ENCODE peak calls at places on chromosomes 2 and 18, in nine cellular contexts. One of them, this sample, is unnamed.

GRCh38 chr2:10208736-10209135 is 86.2 kb downstream of the RRM2 start:
- DNase-seq in body of pancreas: no peak
- DNase-seq in HepG2: no peak
- DNase-seq in sigmoid colon: no peak
- DNase-seq in adrenal gland: no peak
- DNase-seq in prostate gland: no peak
- DNase-seq in breast epithelium: no peak
- DNase-seq in spleen: peak; percentile 32
- DNase-seq in IMR-90: no peak
- DNase-seq in this sample: no peak

GRCh38 chr2:223523541-223523940 is 78.6 kb downstream of the SCG2 start:
- DNase-seq in body of pancreas: no peak
- DNase-seq in IMR-90: peak; percentile 46
- DNase-seq in spleen: no peak
- DNase-seq in breast epithelium: no peak
- DNase-seq in adrenal gland: no peak
- DNase-seq in prostate gland: no peak
- DNase-seq in sigmoid colon: no peak
- DNase-seq in HepG2: no peak
- DNase-seq in this sample: no peak

GRCh38 chr2:240903191-240904060 is 2.7 kb upstream of the CROCC2 start:
- DNase-seq in IMR-90: no peak
- DNase-seq in sigmoid colon: no peak
- DNase-seq in spleen: peak; percentile 58
- DNase-seq in body of pancreas: peak; percentile 4
- DNase-seq in adrenal gland: no peak
- DNase-seq in breast epithelium: no peak
- DNase-seq in HepG2: no peak
- DNase-seq in prostate gland: no peak
- DNase-seq in this sample: no peak

GRCh38 chr2:160652236-160652635 is 158.6 kb upstream of the RBMS1 start:
- DNase-seq in HepG2: no peak
- DNase-seq in sigmoid colon: no peak
- DNase-seq in spleen: peak; percentile 78
- DNase-seq in body of pancreas: no peak
- DNase-seq in prostate gland: no peak
- DNase-seq in adrenal gland: no peak
- DNase-seq in IMR-90: no peak
- DNase-seq in breast epithelium: peak; percentile 58
- DNase-seq in this sample: no peak

GRCh38 chr2:175218551-175218950 is 37.0 kb upstream of the ATP5MC3 start:
- DNase-seq in HepG2: no peak
- DNase-seq in IMR-90: no peak
- DNase-seq in body of pancreas: no peak
- DNase-seq in adrenal gland: no peak
- DNase-seq in breast epithelium: no peak
- DNase-seq in spleen: no peak
- DNase-seq in prostate gland: no peak
- DNase-seq in sigmoid colon: no peak
- DNase-seq in this sample: no peak

GRCh38 chr2:152447897-152448296 is 112.9 kb downstream of the FMNL2 start:
- DNase-seq in IMR-90: no peak
- DNase-seq in spleen: no peak
- DNase-seq in breast epithelium: no peak
- DNase-seq in body of pancreas: no peak
- DNase-seq in adrenal gland: no peak
- DNase-seq in prostate gland: no peak
- DNase-seq in sigmoid colon: no peak
- DNase-seq in HepG2: no peak
- DNase-seq in this sample: no peak

GRCh38 chr2:67839242-67839641 is 223.6 kb downstream of the C1D start:
- DNase-seq in HepG2: no peak
- DNase-seq in spleen: no peak
- DNase-seq in breast epithelium: no peak
- DNase-seq in body of pancreas: no peak
- DNase-seq in adrenal gland: no peak
- DNase-seq in sigmoid colon: no peak
- DNase-seq in prostate gland: no peak
- DNase-seq in IMR-90: peak; percentile 79
- DNase-seq in this sample: no peak

GRCh38 chr18:31740180-31740579 is 20.5 kb downstream of the SLC25A52 start:
- DNase-seq in IMR-90: no peak
- DNase-seq in sigmoid colon: no peak
- DNase-seq in prostate gland: no peak
- DNase-seq in spleen: no peak
- DNase-seq in breast epithelium: no peak
- DNase-seq in adrenal gland: no peak
- DNase-seq in HepG2: no peak
- DNase-seq in body of pancreas: peak; percentile 49
- DNase-seq in this sample: no peak

GRCh38 chr18:79590191-79591039 is 89.2 kb upstream of the CTDP1 start:
- DNase-seq in adrenal gland: no peak
- DNase-seq in IMR-90: no peak
- DNase-seq in breast epithelium: no peak
- DNase-seq in body of pancreas: no peak
- DNase-seq in sigmoid colon: peak; percentile 62
- DNase-seq in spleen: peak; percentile 54
- DNase-seq in prostate gland: no peak
- DNase-seq in HepG2: no peak
- DNase-seq in this sample: no peak

DNA sequence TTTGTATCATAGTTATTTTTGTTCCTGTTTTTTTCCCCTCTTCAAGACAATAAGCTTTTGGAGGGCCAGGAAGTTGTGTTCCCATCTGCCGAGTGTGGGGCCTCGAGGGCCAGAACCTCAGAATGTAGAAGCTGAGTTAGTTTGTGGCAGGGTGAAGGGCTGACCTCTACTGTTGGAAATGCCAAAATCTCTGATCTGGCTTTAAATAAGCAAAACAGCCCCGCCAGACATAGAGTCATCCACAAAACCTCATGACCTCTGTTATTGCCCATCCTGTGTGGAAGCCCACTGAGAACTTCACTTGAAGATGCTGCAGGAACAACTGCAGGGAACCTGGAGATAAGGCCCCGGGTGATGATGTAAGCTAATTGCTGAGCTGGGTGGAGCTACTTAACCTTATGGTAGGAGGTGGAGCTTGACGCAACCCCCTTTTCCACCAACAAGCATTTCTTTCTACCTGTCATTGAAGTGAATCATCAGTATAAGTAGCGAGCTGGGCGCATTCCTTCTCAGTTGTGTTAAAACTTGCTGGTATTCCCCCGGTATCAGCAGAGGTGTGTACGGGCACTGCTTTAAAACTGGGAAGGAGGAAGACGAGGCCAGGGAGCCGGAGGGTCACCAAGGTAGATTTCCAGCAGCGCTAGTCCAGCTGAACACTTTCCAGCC is 177.2 kb downstream of the NEDD4L start:
- DNase-seq in adrenal gland: peak; percentile 13
- DNase-seq in prostate gland: peak; percentile 70
- DNase-seq in sigmoid colon: no peak
- DNase-seq in spleen: no peak
- DNase-seq in breast epithelium: peak; percentile 89
- DNase-seq in HepG2: peak; percentile 81
- DNase-seq in IMR-90: peak; percentile 53
- DNase-seq in body of pancreas: peak; percentile 77
- DNase-seq in this sample: no peak
- TF ChIP-seq POLR2A in adrenal gland: no peak
- TF ChIP-seq POLR2A in prostate gland: peak; percentile 89
- TF ChIP-seq POLR2A in sigmoid colon: no peak
- TF ChIP-seq POLR2A in spleen: no peak
- TF ChIP-seq POLR2A in breast epithelium: peak; percentile 57
- TF ChIP-seq POLR2A in HepG2: peak; percentile 75
- TF ChIP-seq POLR2A in IMR-90: no peak
- TF ChIP-seq POLR2A in body of pancreas: peak; percentile 44
- TF ChIP-seq POLR2A in this sample: no peak

DNA sequence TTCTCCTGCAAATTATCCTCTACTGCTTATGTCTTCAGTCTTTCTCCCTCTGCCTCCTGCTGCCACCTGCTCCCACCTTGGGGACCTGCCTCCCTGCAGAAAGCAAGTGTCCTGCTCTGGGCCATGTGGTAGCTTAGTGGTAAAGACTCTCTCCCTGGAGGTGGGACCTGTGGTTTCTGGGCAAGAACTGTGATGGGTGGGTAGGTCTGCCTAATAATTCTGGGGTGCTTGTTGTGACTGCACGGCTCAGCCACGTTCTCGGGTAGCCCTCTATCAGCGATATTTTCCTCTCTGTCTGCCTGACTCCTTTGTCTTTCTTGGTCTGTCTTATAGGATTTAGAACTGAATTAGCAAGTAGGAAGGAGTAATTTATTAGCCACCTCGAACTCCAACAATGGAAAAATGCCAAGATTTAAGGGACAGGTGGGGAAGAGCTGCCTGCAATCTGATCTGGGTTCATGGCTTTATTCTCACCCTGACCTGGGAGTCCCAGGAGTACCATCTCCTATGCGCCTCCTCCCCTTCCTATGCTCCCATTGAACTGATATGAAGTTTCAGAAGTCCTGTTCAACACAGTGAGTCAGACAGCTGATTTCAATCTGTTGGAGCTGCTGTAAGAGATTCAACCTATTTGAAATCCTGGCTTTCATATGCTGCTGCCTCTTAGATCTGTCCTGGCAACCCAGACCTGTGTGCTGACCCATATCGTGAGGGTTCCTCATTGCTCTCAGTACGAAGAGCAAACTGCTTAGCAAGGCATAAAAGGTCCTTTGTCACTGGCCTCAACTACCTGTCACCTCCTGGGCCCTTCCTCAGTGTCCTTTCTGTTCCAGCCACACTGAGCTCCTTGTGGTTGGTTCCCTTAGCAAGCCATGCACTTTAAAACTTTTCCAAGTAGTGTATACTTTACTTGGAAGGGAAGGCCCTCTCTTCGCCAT is 16.1 kb upstream of the CD28 start:
- DNase-seq in prostate gland: no peak
- DNase-seq in HepG2: no peak
- DNase-seq in IMR-90: peak; percentile 38
- DNase-seq in body of pancreas: no peak
- DNase-seq in spleen: no peak
- DNase-seq in sigmoid colon: no peak
- DNase-seq in adrenal gland: no peak
- DNase-seq in breast epithelium: no peak
- DNase-seq in this sample: no peak
- H3K27me3 ChIP-seq in prostate gland: no peaks in the 10 kb centered on the region
- H3K27me3 ChIP-seq in HepG2: no peaks in the 10 kb centered on the region
- H3K27me3 ChIP-seq in IMR-90: no peaks in the 10 kb centered on the region
- H3K27me3 ChIP-seq in body of pancreas: no peaks in the 10 kb centered on the region
- H3K27me3 ChIP-seq in spleen: no peaks in the 10 kb centered on the region
- H3K27me3 ChIP-seq in sigmoid colon: no peaks in the 10 kb centered on the region
- H3K27me3 ChIP-seq in adrenal gland: no peaks in the 10 kb centered on the region
- H3K27me3 ChIP-seq in breast epithelium: no peaks in the 10 kb centered on the region
- H3K27me3 ChIP-seq in this sample: no peaks in the 10 kb centered on the region

GRCh38 chr2:230583593-230583992 is 129.0 kb upstream of the CAB39 start:
- DNase-seq in body of pancreas: no peak
- DNase-seq in adrenal gland: no peak
- DNase-seq in prostate gland: no peak
- DNase-seq in HepG2: no peak
- DNase-seq in IMR-90: no peak
- DNase-seq in breast epithelium: no peak
- DNase-seq in spleen: no peak
- DNase-seq in sigmoid colon: no peak
- DNase-seq in this sample: no peak
- H3K27ac ChIP-seq in body of pancreas: no peak overlapping the region
- H3K27ac ChIP-seq in adrenal gland: no peak overlapping the region
- H3K27ac ChIP-seq in prostate gland: no peak overlapping the region
- H3K27ac ChIP-seq in HepG2: no peak overlapping the region
- H3K27ac ChIP-seq in IMR-90: no peak overlapping the region
- H3K27ac ChIP-seq in breast epithelium: no peak overlapping the region
- H3K27ac ChIP-seq in spleen: no peak overlapping the region
- H3K27ac ChIP-seq in sigmoid colon: no peak overlapping the region
- H3K27ac ChIP-seq in this sample: no peak overlapping the region

GRCh38 chr2:177263451-177264208 is 897 bp downstream of the NFE2L2 start:
- DNase-seq in spleen: peak; percentile 99
- DNase-seq in IMR-90: peak; percentile 97
- DNase-seq in prostate gland: peak; percentile 98
- DNase-seq in sigmoid colon: peak; percentile 99
- DNase-seq in HepG2: peak; percentile 96
- DNase-seq in body of pancreas: peak; percentile 98
- DNase-seq in adrenal gland: peak; percentile 99
- DNase-seq in breast epithelium: peak; percentile 98
- DNase-seq in this sample: peak; percentile 99
- TF ChIP-seq POLR2A in spleen: peak; percentile 64
- TF ChIP-seq POLR2A in IMR-90: peak; percentile 62
- TF ChIP-seq POLR2A in prostate gland: peak; percentile 65
- TF ChIP-seq POLR2A in sigmoid colon: peak; percentile 53
- TF ChIP-seq POLR2A in HepG2: peak; percentile 78
- TF ChIP-seq POLR2A in body of pancreas: peak; percentile 64
- TF ChIP-seq POLR2A in adrenal gland: peak; percentile 83
- TF ChIP-seq POLR2A in breast epithelium: no peak
- TF ChIP-seq POLR2A in this sample: peak; percentile 75

This sample was measured in uterus.